ENCODE peak calls at places on chromosomes 3 and 15, in nine cellular contexts. W is left ventricle myocardium superior, M is RWPE1, S is fibroblast of the aortic adventitia, Z is astrocyte, B is SW480, R is aorta, P is dermis microvascular lymphatic vessel endothelial cell, N is T follicular helper cell. L is an unnamed sample.

GRCh38 chr15:74245342-74245931 is 9.3 kb downstream of the CCDC33 start:
- DNase-seq in N (no peak), P (no peak), S (no peak), B (peak), W (peak), Z (no peak), R (no peak), M (no peak), L (no peak)

GRCh38 chr15:72962054-72962702 is 90.1 kb upstream of the NEO1 start:
- DNase-seq in M (no peak), B (no peak), Z (no peak), N (no peak), R (no peak), P (no peak), S (no peak), W (no peak), L (no peak)

GRCh38 chr15:39969871-39970270 is 36.0 kb downstream of the EIF2AK4 start:
- DNase-seq in M (peak), P (peak), N (no peak), S (peak), W (peak), R (peak), B (no peak), Z (peak), L (peak)

GRCh38 chr3:78887029-78887428 is 880.8 kb downstream of the ROBO1 start:
- DNase-seq in P (no peak), M (peak), W (no peak), B (no peak), Z (peak), N (no peak), S (peak), R (no peak), L (peak)

GRCh38 chr15:89731275-89731674 is 19.8 kb downstream of the MESP1 start:
- DNase-seq in B (no peak), Z (no peak), N (no peak), M (no peak), P (no peak), W (no peak), R (no peak), S (no peak), L (no peak)

GRCh38 chr3:176293277-176293676 is 904.0 kb downstream of the TBL1XR1 start:
- DNase-seq in R (no peak), B (no peak), P (no peak), Z (no peak), S (no peak), M (no peak), N (no peak), W (no peak), L (no peak)

GRCh38 chr3:36756272-36756671 is 8.1 kb downstream of the DCLK3 start:
- DNase-seq in B (no peak), N (no peak), Z (no peak), P (no peak), M (no peak), R (no peak), W (no peak), S (no peak), L (peak)

GRCh38 chr3:195224980-195225580 is 45.9 kb downstream of the XXYLT1 start:
- DNase-seq in R (peak), P (no peak), S (no peak), W (no peak), M (no peak), B (no peak), N (no peak), Z (no peak), L (no peak)

GRCh38 chr15:67521770-67522568 is 1.0 kb downstream of the C15orf61 start:
- DNase-seq in B (peak), R (no peak), M (no peak), W (no peak), Z (peak), S (peak), N (no peak), P (no peak), L (peak)

GRCh38 chr3:7456376-7456775 is 595.5 kb downstream of the GRM7 start:
- DNase-seq in N (no peak), S (no peak), M (no peak), W (no peak), Z (no peak), B (no peak), R (no peak), P (no peak), L (no peak)

GRCh38 chr15:34732430-34732829 is 22.4 kb downstream of the GJD2 start:
- DNase-seq in B (no peak), S (no peak), N (no peak), M (peak), R (no peak), Z (no peak), W (no peak), P (no peak), L (no peak)

GRCh38 chr3:37174532-37175126 is at the start of gene LRRFIP2:
- DNase-seq in Z (peak), R (no peak), P (no peak), S (peak), W (no peak), M (peak), N (no peak), B (peak), L (peak)

GRCh38 chr3:185948292-185948691 is 10.5 kb upstream of the TRA2B start:
- DNase-seq in B (no peak), Z (no peak), N (no peak), R (no peak), M (no peak), P (no peak), W (no peak), S (no peak), L (no peak)

GRCh38 chr3:194937751-194938358 is 252.2 kb downstream of the FAM43A start:
- DNase-seq in W (no peak), R (no peak), B (no peak), P (no peak), N (no peak), M (no peak), Z (no peak), S (no peak), L (no peak)

GRCh38 chr3:182628531-182628930 is 164.8 kb upstream of the ATP11B start:
- DNase-seq in Z (no peak), B (no peak), N (no peak), M (no peak), R (no peak), S (no peak), W (no peak), P (no peak), L (no peak)

GRCh38 chr15:62606376-62607164 is 436.0 kb upstream of the TPM1 start:
- DNase-seq in B (peak), W (no peak), R (no peak), Z (peak), S (peak), M (peak), P (no peak), N (no peak), L (peak)

GRCh38 chr3:116037954-116038911 is 407.1 kb downstream of the LSAMP start:
- DNase-seq in P (no peak), Z (no peak), B (no peak), M (no peak), N (no peak), R (no peak), W (no peak), S (peak), L (peak)

L was measured in fibroblast of pulmonary artery.